ENCODE peak calls at places on chromosomes 12 and 14, in four cellular contexts. W is K562, Q is IMR-90, K is GM12878. X is an unnamed sample.

GRCh38 chr12:105706321-105706972 is 376.0 kb downstream of the C12orf75 start:
- DNase-seq in W (no peak), Q (peak), K (no peak), X (peak)

GRCh38 chr14:73494593-73494992 is 3.9 kb downstream of the RIOX1 start:
- DNase-seq in K (no peak), W (no peak), Q (no peak), X (no peak)

GRCh38 chr12:100348657-100349454 is 8.0 kb upstream of the SLC17A8 start:
- DNase-seq in K (no peak), W (no peak), Q (peak), X (peak)

GRCh38 chr12:27101290-27101689 is 18.9 kb upstream of the C12orf71 start:
- DNase-seq in Q (peak), K (no peak), W (no peak), X (peak)

GRCh38 chr14:64796369-64796768 is 83.3 kb downstream of the SPTB start:
- DNase-seq in K (no peak), Q (no peak), W (no peak), X (no peak)

GRCh38 chr12:99059824-99060526 is 414.9 kb downstream of the APAF1 start:
- DNase-seq in Q (no peak), K (no peak), W (no peak), X (no peak)

GRCh38 chr12:23221066-23221465 is 596.1 kb downstream of the ETNK1 start:
- DNase-seq in Q (no peak), K (no peak), W (peak), X (no peak)

GRCh38 chr12:71300772-71301675 is 138.6 kb upstream of the LGR5 start:
- DNase-seq in Q (no peak), W (peak), K (no peak), X (no peak)

GRCh38 chr12:3632256-3633240 is 120.4 kb downstream of the CRACR2A start:
- DNase-seq in K (no peak), Q (no peak), W (no peak), X (no peak)

GRCh38 chr12:32755051-32755653 is 545 bp downstream of the YARS2 start:
- DNase-seq in Q (peak), W (peak), K (peak), X (peak)

GRCh38 chr14:23147676-23148075 is 28.6 kb upstream of the CEBPE start:
- DNase-seq in Q (peak), W (no peak), K (no peak), X (peak)

GRCh38 chr12:116547955-116548471 is 11.2 kb upstream of the MAP1LC3B2 start:
- DNase-seq in K (no peak), Q (peak), W (peak), X (no peak)

GRCh38 chr14:38958589-38958988 is 144.4 kb downstream of the SEC23A start:
- DNase-seq in W (no peak), K (no peak), Q (no peak), X (peak)

GRCh38 chr12:124411291-124411878 is 116.5 kb downstream of the RFLNA start:
- DNase-seq in Q (peak), K (no peak), W (no peak), X (no peak)

GRCh38 chr12:17802657-17803641 is 287.0 kb downstream of the RERGL start:
- DNase-seq in W (no peak), Q (no peak), K (no peak), X (no peak)

GRCh38 chr12:48072266-48072665 is 33.6 kb downstream of the SENP1 start:
- DNase-seq in Q (no peak), W (no peak), K (no peak), X (no peak)

GRCh38 chr14:69886843-69887242 is 7.6 kb downstream of the SMOC1 start:
- DNase-seq in Q (peak), W (no peak), K (no peak), X (no peak)

GRCh38 chr14:96130854-96131253 is 73.8 kb upstream of the BDKRB2 start:
- DNase-seq in Q (peak), W (no peak), K (no peak), X (no peak)

GRCh38 chr12:52232233-52232915 is 669 bp upstream of the KRT7 start:
- DNase-seq in W (no peak), K (no peak), Q (no peak), X (peak)

GRCh38 chr12:89544730-89545184 is 18.9 kb upstream of the POC1B start:
- DNase-seq in Q (no peak), K (no peak), W (no peak), X (peak)

GRCh38 chr14:37787879-37788494 is 192.6 kb downstream of the TTC6 start:
- DNase-seq in W (no peak), K (no peak), Q (no peak), X (no peak)

GRCh38 chr12:124786065-124786964 is 77.3 kb downstream of the SCARB1 start:
- DNase-seq in K (no peak), W (no peak), Q (peak), X (peak)

GRCh38 chr12:115802767-115803166 is 474.7 kb downstream of the MED13L start:
- DNase-seq in K (no peak), Q (no peak), W (no peak), X (no peak)

GRCh38 chr12:42590324-42590934 is 883 bp upstream of the PRICKLE1 start:
- DNase-seq in Q (no peak), W (no peak), K (no peak), X (peak)

GRCh38 chr12:98126637-98127335 is 388.6 kb upstream of the TMPO start:
- DNase-seq in W (no peak), K (no peak), Q (no peak), X (peak)

GRCh38 chr12:8493084-8493483 is 20.2 kb upstream of the CLEC4D start:
- DNase-seq in Q (no peak), W (no peak), K (peak), X (no peak)

GRCh38 chr12:111156304-111156703 is 212.6 kb downstream of the PHETA1 start:
- DNase-seq in W (no peak), K (no peak), Q (no peak), X (no peak)

GRCh38 chr12:41274643-41275042 is 86.5 kb downstream of the PDZRN4 start:
- DNase-seq in Q (no peak), K (no peak), W (no peak), X (no peak)

GRCh38 chr14:76872796-76873432 is 46.7 kb downstream of the LRRC74A start:
- DNase-seq in Q (peak), K (no peak), W (peak), X (peak)

GRCh38 chr12:82832091-82832490 is 145.4 kb downstream of the TMTC2 start:
- DNase-seq in Q (no peak), K (no peak), W (no peak), X (no peak)

GRCh38 chr12:117622741-117623140 is 261.3 kb upstream of the NOS1 start:
- DNase-seq in K (no peak), W (no peak), Q (no peak), X (no peak)

GRCh38 chr14:101561145-101561896 is at the start of gene DIO3:
- DNase-seq in Q (no peak), K (no peak), W (no peak), X (no peak)

GRCh38 chr12:42156232-42156631 is 11.6 kb upstream of the GXYLT1 start:
- DNase-seq in K (no peak), Q (no peak), W (no peak), X (no peak)

GRCh38 chr12:102468261-102468940 is 12.0 kb downstream of the IGF1 start:
- DNase-seq in W (no peak), Q (peak), K (no peak), X (no peak)

GRCh38 chr14:76812422-76813383 is at the start of gene ANGEL1:
- DNase-seq in W (peak), Q (peak), K (peak), X (peak)

GRCh38 chr12:53530056-53530455 is 22.8 kb upstream of the NPFF start:
- DNase-seq in Q (no peak), K (no peak), W (no peak), X (no peak)

GRCh38 chr12:50505386-50505827 is 622 bp downstream of the DIP2B start:
- DNase-seq in K (no peak), Q (no peak), W (peak), X (peak)

GRCh38 chr12:64451687-64452558 is at the start of gene TBK1:
- DNase-seq in W (peak), Q (peak), K (peak), X (peak)

GRCh38 chr12:25368542-25368941 is 117.8 kb upstream of the KRAS start:
- DNase-seq in Q (no peak), W (no peak), K (no peak), X (no peak)

GRCh38 chr12:25365340-25365730 is 114.6 kb upstream of the KRAS start:
- DNase-seq in Q (no peak), K (no peak), W (no peak), X (no peak)

GRCh38 chr12:25364529-25365339 is 114.0 kb upstream of the KRAS start:
- DNase-seq in Q (no peak), W (no peak), K (no peak), X (no peak)

GRCh38 chr12:25362646-25363045 is 111.9 kb upstream of the KRAS start:
- DNase-seq in K (no peak), W (no peak), Q (no peak), X (no peak)

GRCh38 chr12:25366159-25366558 is 115.4 kb upstream of the KRAS start:
- DNase-seq in W (no peak), K (no peak), Q (no peak), X (no peak)
- TF ChIP-seq FOS in W (no peak), K (no peak), Q (no peak), X (no peak)

DNA sequence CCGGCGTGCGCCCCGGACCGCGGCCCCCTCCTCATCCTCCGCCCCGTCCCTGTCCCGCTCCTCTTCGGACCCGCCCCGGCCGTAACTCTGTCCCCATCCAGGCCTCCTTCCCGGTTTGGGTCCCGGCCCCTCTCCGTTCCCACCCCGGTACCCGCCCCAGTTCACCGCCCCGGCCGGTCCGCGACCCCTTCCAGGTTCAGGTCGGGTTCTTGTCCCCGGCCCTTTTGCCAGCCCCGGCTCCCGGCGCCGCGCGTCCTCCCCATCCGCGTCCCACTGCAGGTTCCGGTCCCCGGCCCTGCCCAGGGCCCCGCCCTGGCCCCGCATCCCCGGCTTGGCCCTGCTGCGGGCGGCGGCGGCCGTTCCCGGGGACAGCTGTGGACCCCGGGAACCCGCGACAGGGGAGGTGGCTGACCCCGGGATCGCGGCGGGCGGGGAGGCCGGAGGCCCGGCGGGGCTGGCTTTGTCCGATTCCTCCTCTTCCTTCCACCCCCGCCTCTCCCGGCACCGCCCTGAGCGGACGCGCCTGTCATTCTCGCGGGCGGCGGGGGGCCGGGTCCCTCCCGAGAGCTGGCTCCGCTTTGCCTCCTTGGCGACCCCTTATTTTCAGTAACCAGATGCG is 601 bp downstream of the KLC1 start:
- DNase-seq in Q (no peak), K (no peak), W (peak), X (no peak)
- TF ChIP-seq FOS in Q (no peak), K (no peak), W (no peak), X (no peak)

GRCh38 chr12:96766232-96766631 is 140.8 kb upstream of the NEDD1 start:
- DNase-seq in Q (peak), K (no peak), W (no peak), X (no peak)
- TF ChIP-seq FOS in Q (no peak), K (no peak), W (no peak), X (no peak)

GRCh38 chr12:72679147-72679757 is 407.1 kb downstream of the TRHDE start:
- DNase-seq in W (no peak), K (no peak), Q (no peak), X (no peak)

GRCh38 chr12:72677187-72677586 is 405.0 kb downstream of the TRHDE start:
- DNase-seq in Q (no peak), K (no peak), W (no peak), X (no peak)

GRCh38 chr12:72673853-72674252 is 401.7 kb downstream of the TRHDE start:
- DNase-seq in K (peak), W (no peak), Q (no peak), X (no peak)
- TF ChIP-seq FOS in K (no peak), W (no peak), Q (no peak), X (no peak)

GRCh38 chr12:109727039-109727723 is 13.6 kb downstream of the FAM222A start:
- DNase-seq in W (no peak), K (no peak), Q (no peak), X (no peak)
- TF ChIP-seq FOS in W (no peak), K (no peak), Q (no peak), X (no peak)

GRCh38 chr14:81819344-81819743 is 285.7 kb upstream of the SEL1L start:
- DNase-seq in W (no peak), Q (no peak), K (no peak), X (no peak)
- TF ChIP-seq FOS in W (no peak), Q (no peak), K (no peak), X (no peak)

GRCh38 chr12:990308-990648 is 745 bp upstream of the ERC1 start:
- DNase-seq in K (no peak), Q (peak), W (peak), X (no peak)
- TF ChIP-seq FOS in K (no peak), Q (no peak), W (no peak), X (no peak)

GRCh38 chr12:66168410-66168809 is 1.4 kb downstream of the TMBIM4 start:
- DNase-seq in K (no peak), W (peak), Q (no peak), X (no peak)
- TF ChIP-seq FOS in K (no peak), W (no peak), Q (no peak), X (no peak)

GRCh38 chr14:52031781-52032180 is 37.1 kb downstream of the NID2 start:
- DNase-seq in W (no peak), K (no peak), Q (peak), X (no peak)
- TF ChIP-seq FOS in W (no peak), K (no peak), Q (no peak), X (no peak)

X was measured in endothelial cell of umbilical vein.